ENCODE peak calls at places on chromosomes 13 and 19, in five cellular contexts. G, W, F, K and O are unnamed samples.

GRCh38 chr13:113474179-113474578 is 16.3 kb downstream of the DCUN1D2 start:
- DNase-seq in F (peak; percentile 63), W (no peak), G (no peak), K (no peak), O (no peak)

GRCh38 chr13:37173214-37173613 is 67.8 kb upstream of the CSNK1A1L start:
- DNase-seq in K (no peak), W (no peak), F (no peak), G (peak; percentile 91), O (no peak)

GRCh38 chr19:45218887-45219780 is 26.1 kb downstream of the EXOC3L2 start:
- DNase-seq in W (no peak), K (no peak), G (no peak), F (no peak), O (peak; percentile 7)

GRCh38 chr19:35693422-35693821 is 10.9 kb upstream of the ZBTB32 start:
- DNase-seq in W (no peak), F (no peak), G (no peak), K (no peak), O (no peak)

GRCh38 chr13:82713681-82714405 is 1168.4 kb downstream of the SLITRK1 start:
- DNase-seq in G (peak; percentile 63), W (no peak), F (no peak), K (no peak), O (no peak)

GRCh38 chr13:36813226-36813625 is 5.8 kb upstream of the RFXAP start:
- DNase-seq in K (no peak), F (no peak), W (no peak), G (no peak), O (no peak)

GRCh38 chr19:17283504-17283996 is 1.8 kb downstream of the ANKLE1 start:
- DNase-seq in F (no peak), W (no peak), K (no peak), G (no peak), O (no peak)

GRCh38 chr13:84366484-84366883 is 484.2 kb upstream of the SLITRK1 start:
- DNase-seq in K (no peak), W (no peak), F (no peak), G (peak; percentile 65), O (no peak)

GRCh38 chr13:27024781-27025492 is 146.7 kb downstream of the USP12 start:
- DNase-seq in K (no peak), G (no peak), W (no peak), F (no peak), O (no peak)

GRCh38 chr13:75938811-75939525 is 302.8 kb downstream of the LMO7 start:
- DNase-seq in W (no peak), K (no peak), G (peak; percentile 2), F (no peak), O (no peak)

GRCh38 chr19:19443283-19443682 is 37.8 kb downstream of the GATAD2A start:
- DNase-seq in G (no peak), K (no peak), F (no peak), W (no peak), O (no peak)

GRCh38 chr13:27975579-27976361 is 6.7 kb upstream of the CDX2 start:
- DNase-seq in K (no peak), W (no peak), F (no peak), G (no peak), O (no peak)

GRCh38 chr19:4660181-4660791 is 9.9 kb downstream of the MYDGF start:
- DNase-seq in G (no peak), W (no peak), K (peak; percentile 48), F (no peak), O (no peak)

GRCh38 chr19:53161123-53161522 is 2.3 kb upstream of the ZNF347 start:
- DNase-seq in G (no peak), F (no peak), W (no peak), K (no peak), O (no peak)

GRCh38 chr19:18131841-18132596 is 20.9 kb upstream of the PIK3R2 start:
- DNase-seq in G (no peak), F (no peak), W (no peak), K (no peak), O (no peak)

GRCh38 chr19:30026933-30027332 is 84.9 kb downstream of the URI1 start:
- DNase-seq in F (no peak), G (no peak), W (no peak), K (no peak), O (no peak)

GRCh38 chr19:6802336-6803035 is 30.0 kb downstream of the VAV1 start:
- DNase-seq in F (peak; percentile 86), G (no peak), K (peak; percentile 73), W (no peak), O (peak; percentile 62)

GRCh38 chr13:65454403-65454802 is 1775.7 kb downstream of the PCDH9 start:
- DNase-seq in W (no peak), G (no peak), F (no peak), K (no peak), O (no peak)

DNA sequence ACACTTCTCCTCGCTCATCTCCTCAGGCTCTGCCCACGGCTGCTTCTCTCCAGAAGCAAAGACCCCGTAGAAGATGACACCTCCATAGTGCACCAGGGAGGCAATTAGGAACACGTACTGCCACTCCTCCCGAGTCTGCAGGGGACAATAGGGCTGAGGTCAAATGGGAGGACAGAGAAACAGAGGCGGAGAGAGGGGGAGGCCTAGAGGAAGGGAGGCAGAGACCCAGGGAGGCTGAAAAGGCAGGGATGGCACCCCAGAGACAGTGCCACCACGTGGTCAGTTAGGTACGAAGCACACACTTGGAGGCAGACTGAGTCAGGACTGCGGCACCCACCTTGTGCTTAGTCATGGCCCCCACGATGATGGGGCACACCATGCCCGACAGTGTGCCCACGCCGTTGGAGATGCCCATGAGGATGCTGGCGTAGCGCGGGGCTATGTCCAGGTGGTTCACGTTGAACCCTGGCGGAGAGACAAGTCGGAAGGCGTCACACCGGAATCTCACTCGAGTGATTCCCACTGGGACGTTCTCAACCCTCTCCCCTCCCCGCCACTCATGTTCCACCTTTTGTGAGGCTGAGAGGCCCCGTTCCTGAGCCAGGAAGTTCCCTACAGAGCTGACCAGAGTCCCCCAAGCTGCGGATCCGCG is 5.6 kb downstream of the GFY start:
- DNase-seq in G (no peak), F (no peak), K (peak; percentile 61), W (no peak), O (peak; percentile 68)
- TF ChIP-seq CTCF in G (no peak), F (no peak), K (no peak), W (no peak), O (peak; percentile 59)

DNA sequence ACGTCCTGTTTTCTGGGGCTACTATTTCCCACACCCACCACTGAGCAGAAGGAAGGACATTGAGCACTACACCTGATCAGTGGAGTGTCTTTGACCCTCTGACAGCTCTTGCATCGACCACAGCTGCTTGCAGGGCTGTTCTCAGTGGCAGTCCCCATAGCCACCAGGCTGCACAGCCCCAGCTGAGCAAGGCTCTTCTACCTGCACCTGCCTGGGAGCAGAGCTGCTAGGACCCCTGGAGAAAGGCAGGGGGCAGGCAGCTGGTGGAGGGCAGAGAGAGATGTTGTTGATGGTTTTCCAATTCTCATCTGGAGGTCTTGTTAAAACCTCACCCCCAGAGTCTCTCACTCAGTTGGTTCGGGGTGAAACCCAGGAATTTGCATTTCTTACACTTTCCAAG is 361.8 kb upstream of the ZNF507 start:
- DNase-seq in G (no peak), K (no peak), F (no peak), W (no peak), O (no peak)
- TF ChIP-seq CTCF in G (no peak), K (no peak), F (no peak), W (no peak), O (no peak)

GRCh38 chr13:64338671-64339070 is 2891.5 kb downstream of the PCDH9 start:
- DNase-seq in F (no peak), K (no peak), G (no peak), W (no peak), O (no peak)
- TF ChIP-seq CTCF in F (no peak), K (no peak), G (no peak), W (no peak), O (no peak)

DNA sequence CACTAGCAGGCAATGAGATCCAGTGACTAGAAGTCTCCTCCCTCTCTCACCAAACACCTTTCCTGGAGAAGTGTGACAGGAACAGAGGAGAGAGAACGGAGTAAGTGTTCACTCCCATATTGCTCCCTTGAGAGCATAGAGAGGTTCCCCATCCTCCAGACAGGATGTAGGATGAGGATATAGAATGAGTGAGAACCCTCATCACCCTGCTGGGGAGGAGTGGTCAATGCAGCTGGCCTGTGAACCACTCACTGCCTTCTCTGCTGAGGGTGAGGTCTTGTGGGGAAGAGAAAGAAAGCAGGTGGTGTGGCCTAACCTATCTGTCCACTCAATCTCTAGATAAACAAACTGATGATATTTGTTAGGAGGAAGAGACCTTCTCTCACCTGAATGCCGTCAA is 386.6 kb downstream of the PCDH20 start:
- DNase-seq in F (no peak), K (no peak), W (no peak), G (no peak), O (no peak)
- TF ChIP-seq CTCF in F (no peak), K (no peak), W (no peak), G (no peak), O (no peak)

GRCh38 chr19:51600940-51601575 is 29.1 kb downstream of the SIGLEC5 start:
- DNase-seq in W (no peak), F (peak; percentile 27), G (no peak), K (peak; percentile 41), O (peak; percentile 54)
- TF ChIP-seq CTCF in W (no peak), F (no peak), G (no peak), K (peak; percentile 29), O (peak; percentile 26)

GRCh38 chr19:13881231-13881691 is 4.3 kb downstream of the NANOS3 start:
- DNase-seq in G (peak; percentile 59), F (no peak), W (no peak), K (no peak), O (no peak)
- TF ChIP-seq CTCF in G (no peak), F (no peak), W (no peak), K (no peak), O (no peak)

GRCh38 chr19:28319918-28320317 is 893.0 kb downstream of the UQCRFS1 start:
- DNase-seq in K (no peak), F (no peak), G (no peak), W (no peak), O (no peak)

GRCh38 chr19:28327905-28328304 is 885.0 kb downstream of the UQCRFS1 start:
- DNase-seq in F (no peak), G (no peak), K (no peak), W (no peak), O (no peak)

GRCh38 chr19:28329429-28329828 is 883.5 kb downstream of the UQCRFS1 start:
- DNase-seq in K (no peak), G (no peak), F (no peak), W (no peak), O (no peak)

GRCh38 chr19:28319208-28319607 is 893.7 kb downstream of the UQCRFS1 start:
- DNase-seq in W (no peak), G (no peak), F (no peak), K (no peak), O (no peak)

DNA sequence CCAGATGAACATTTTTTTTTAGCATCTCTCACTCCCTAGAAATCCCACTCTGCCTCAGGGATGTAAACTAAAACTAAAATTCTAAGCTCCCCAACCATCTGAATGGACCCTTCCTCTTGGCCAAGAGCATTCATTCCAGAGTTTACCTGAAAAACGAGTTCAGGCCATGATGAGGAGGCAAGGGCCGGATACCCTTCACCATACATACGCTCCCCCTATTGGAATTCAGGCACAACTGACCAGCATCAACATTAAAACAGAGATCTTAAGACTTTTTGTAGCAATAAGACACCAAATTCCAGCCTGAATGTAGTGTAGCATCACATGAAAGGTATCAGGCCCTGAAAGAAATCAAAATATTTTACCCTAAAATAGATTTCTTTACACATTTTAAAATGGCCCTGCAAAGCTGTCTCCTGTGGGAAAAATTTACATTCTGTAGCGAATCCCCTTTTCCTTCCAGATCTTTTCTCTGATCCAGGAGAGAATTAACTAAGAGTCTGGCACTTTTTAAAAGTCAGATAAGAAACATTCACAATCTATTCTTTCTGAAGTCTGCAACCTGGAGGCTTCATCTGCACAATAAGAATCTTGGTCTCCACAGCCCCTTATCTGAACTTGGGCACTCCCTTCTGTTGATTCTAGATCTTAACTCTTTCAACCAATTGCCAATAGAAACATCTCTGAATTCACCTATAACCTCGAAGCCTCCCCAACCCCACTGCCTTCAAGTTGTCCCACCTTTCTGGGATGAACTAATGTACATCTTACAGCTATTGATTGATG is 888.5 kb downstream of the UQCRFS1 start:
- DNase-seq in W (no peak), F (no peak), G (no peak), K (no peak), O (no peak)
- TF ChIP-seq CTCF in W (no peak), F (no peak), G (no peak), K (no peak), O (no peak)